ENCODE peak calls at places on chromosomes 7 and 10, in five cellular contexts. N is naive B cell, E is GM13976, B is astrocyte of the spinal cord, O is putamen. X is an unnamed sample.

GRCh38 chr7:100584677-100585510 is 1.0 kb downstream of the LRCH4 start:
- DNase-seq in E (no peak), N (no peak), O (no peak), B (peak; percentile 66), X (no peak)

GRCh38 chr10:3493621-3494020 is 291.4 kb downstream of the KLF6 start:
- DNase-seq in B (no peak), E (no peak), O (no peak), N (no peak), X (no peak)

GRCh38 chr10:99973190-99973589 is 36.6 kb downstream of the DNMBP start:
- DNase-seq in O (no peak), N (no peak), B (no peak), E (no peak), X (no peak)

GRCh38 chr10:110275140-110275729 is 29.5 kb downstream of the SMNDC1 start:
- DNase-seq in B (no peak), O (no peak), N (no peak), E (no peak), X (no peak)

GRCh38 chr7:23680417-23681405 is 712 bp downstream of the FAM221A start:
- DNase-seq in B (peak; percentile 43), N (no peak), O (peak; percentile 34), E (peak; percentile 57), X (peak; percentile 69)

GRCh38 chr7:148939128-148939747 is 55.1 kb upstream of the EZH2 start:
- DNase-seq in O (no peak), N (no peak), B (no peak), E (peak; percentile 45), X (no peak)

GRCh38 chr10:28719789-28720436 is 42.6 kb downstream of the BAMBI start:
- DNase-seq in O (no peak), B (peak; percentile 30), E (no peak), N (no peak), X (no peak)

GRCh38 chr7:128035712-128036111 is 4.5 kb upstream of the LRRC4 start:
- DNase-seq in E (no peak), B (no peak), N (no peak), O (no peak), X (no peak)

GRCh38 chr7:71308105-71308504 is 176.2 kb downstream of the GALNT17 start:
- DNase-seq in N (no peak), B (peak; percentile 57), O (peak; percentile 43), E (no peak), X (no peak)

GRCh38 chr7:127798023-127798422 is 146.0 kb downstream of the SND1 start:
- DNase-seq in E (no peak), N (no peak), B (no peak), O (no peak), X (no peak)

GRCh38 chr7:29884399-29885272 is 78.3 kb downstream of the WIPF3 start:
- DNase-seq in N (no peak), B (no peak), O (no peak), E (no peak), X (no peak)

GRCh38 chr10:63703740-63704345 is 182.6 kb downstream of the REEP3 start:
- DNase-seq in O (no peak), B (no peak), N (no peak), E (no peak), X (peak; percentile 28)

GRCh38 chr10:68517188-68517587 is 10.1 kb downstream of the SLC25A16 start:
- DNase-seq in E (no peak), B (no peak), O (no peak), N (no peak), X (no peak)

GRCh38 chr10:114087655-114088054 is 44.0 kb downstream of the ADRB1 start:
- DNase-seq in O (no peak), E (no peak), B (no peak), N (no peak), X (no peak)

GRCh38 chr7:27608776-27609495 is 53.7 kb downstream of the HIBADH start:
- DNase-seq in E (no peak), O (no peak), N (no peak), B (peak; percentile 13), X (no peak)

GRCh38 chr10:5545778-5546710 is 21.3 kb downstream of the CALML3 start:
- DNase-seq in B (peak; percentile 96), E (no peak), N (no peak), O (peak; percentile 11), X (peak; percentile 26)

GRCh38 chr10:69362471-69362954 is 54.2 kb downstream of the TACR2 start:
- DNase-seq in O (no peak), N (no peak), E (no peak), B (peak; percentile 71), X (no peak)

GRCh38 chr10:104580321-104580720 is 60.8 kb upstream of the SORCS3 start:
- DNase-seq in E (no peak), N (no peak), B (no peak), O (peak; percentile 51), X (no peak)

GRCh38 chr10:70587045-70587658 is 15.4 kb downstream of the PRF1 start:
- DNase-seq in E (no peak), N (no peak), B (no peak), O (peak; percentile 60), X (no peak)